ENCODE peak calls at places on chromosome 1, in five cellular contexts. C, Q, D, W and V are unnamed samples.
A peak's percentile ranks its signal among the peaks of the same experiment; 100 is the strongest.

GRCh38 chr1:65958561-65959350 is 166.1 kb downstream of the PDE4B start:
- DNase-seq in C (no peak), Q (no peak), D (no peak), W (no peak), V (peak; percentile 89)

GRCh38 chr1:117964290-117965038 is 34.9 kb downstream of the WDR3 start:
- DNase-seq in C (no peak), Q (no peak), D (no peak), W (no peak), V (no peak)

GRCh38 chr1:184302346-184302745 is 84.5 kb upstream of the C1orf21 start:
- DNase-seq in C (no peak), Q (no peak), D (no peak), W (no peak), V (no peak)

GRCh38 chr1:49060766-49061165 is 284.1 kb upstream of the BEND5 start:
- DNase-seq in C (no peak), Q (no peak), D (no peak), W (no peak), V (no peak)

GRCh38 chr1:238252033-238252802 is 361.5 kb upstream of the ZP4 start:
- DNase-seq in C (peak; percentile 41), Q (no peak), D (peak; percentile 47), W (no peak), V (no peak)

GRCh38 chr1:32767156-32767555 is 50.0 kb downstream of the YARS1 start:
- DNase-seq in C (no peak), Q (no peak), D (no peak), W (no peak), V (no peak)

GRCh38 chr1:18464665-18465050 is 16.1 kb upstream of the KLHDC7A start:
- DNase-seq in C (no peak), Q (no peak), D (peak; percentile 56), W (no peak), V (no peak)

GRCh38 chr1:246860401-246860800 is 71.3 kb downstream of the AHCTF1 start:
- DNase-seq in C (no peak), Q (no peak), D (no peak), W (no peak), V (no peak)

GRCh38 chr1:111199881-111200801 is at the start of gene DENND2D:
- DNase-seq in C (no peak), Q (no peak), D (peak; percentile 71), W (no peak), V (peak; percentile 91)

GRCh38 chr1:173294853-173295252 is 87.7 kb upstream of the TNFSF4 start:
- DNase-seq in C (no peak), Q (no peak), D (no peak), W (no peak), V (no peak)
- TF ChIP-seq POLR2A in C (no peak), Q (no peak), D (no peak), W (no peak), V (no peak)

DNA sequence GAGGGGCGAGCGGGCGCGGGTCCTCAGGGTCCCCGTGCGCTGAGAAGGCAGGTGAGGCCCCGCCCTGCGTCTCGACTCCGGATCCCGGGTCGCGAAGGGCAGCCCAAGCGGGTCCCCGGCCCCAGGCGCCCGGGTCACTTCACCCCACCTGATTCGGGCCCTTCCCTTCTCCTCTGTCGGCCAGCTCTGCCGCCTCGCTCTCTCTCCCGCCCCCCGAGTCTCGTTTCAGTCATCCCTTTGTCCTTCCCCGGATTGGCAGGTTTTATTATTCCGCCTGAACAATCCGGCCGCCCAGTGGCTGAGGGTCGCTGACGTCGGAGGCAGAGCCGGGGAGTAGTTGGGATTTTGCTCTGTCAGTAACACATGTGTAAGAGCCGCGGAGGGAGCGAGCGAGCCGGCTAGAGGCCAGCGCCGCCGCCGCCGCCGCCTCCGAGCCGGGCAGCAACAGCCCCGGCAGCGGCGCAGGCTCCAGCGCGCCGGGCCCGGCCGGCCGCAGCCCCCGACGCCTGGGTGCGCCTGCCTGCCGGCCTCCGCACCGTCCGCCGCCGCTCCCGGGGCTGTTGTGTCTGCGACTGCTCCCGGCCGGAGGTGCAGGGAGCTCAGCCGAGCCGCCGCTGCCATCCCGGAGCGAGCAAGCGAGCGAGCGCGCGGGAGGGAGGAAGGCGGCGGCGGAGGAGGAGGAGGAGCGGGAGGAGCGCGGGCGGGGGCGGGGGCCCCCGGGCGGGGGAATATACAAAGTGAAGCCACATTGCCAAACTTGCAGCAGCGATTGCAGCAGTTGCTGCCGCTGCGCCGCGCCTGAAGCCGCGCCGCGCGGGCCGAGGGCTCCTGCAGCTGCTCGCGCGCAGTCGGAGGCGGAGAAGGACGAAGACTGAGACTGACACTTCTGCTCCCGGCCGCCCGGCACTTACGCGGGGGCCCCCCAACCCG is at the start of gene LMO4:
- DNase-seq in C (peak; percentile 96), Q (peak; percentile 86), D (peak; percentile 97), W (peak; percentile 98), V (peak; percentile 97)
- TF ChIP-seq POLR2A in C (peak; percentile 73), Q (peak; percentile 96), D (peak; percentile 80), W (peak; percentile 54), V (peak; percentile 90)

DNA sequence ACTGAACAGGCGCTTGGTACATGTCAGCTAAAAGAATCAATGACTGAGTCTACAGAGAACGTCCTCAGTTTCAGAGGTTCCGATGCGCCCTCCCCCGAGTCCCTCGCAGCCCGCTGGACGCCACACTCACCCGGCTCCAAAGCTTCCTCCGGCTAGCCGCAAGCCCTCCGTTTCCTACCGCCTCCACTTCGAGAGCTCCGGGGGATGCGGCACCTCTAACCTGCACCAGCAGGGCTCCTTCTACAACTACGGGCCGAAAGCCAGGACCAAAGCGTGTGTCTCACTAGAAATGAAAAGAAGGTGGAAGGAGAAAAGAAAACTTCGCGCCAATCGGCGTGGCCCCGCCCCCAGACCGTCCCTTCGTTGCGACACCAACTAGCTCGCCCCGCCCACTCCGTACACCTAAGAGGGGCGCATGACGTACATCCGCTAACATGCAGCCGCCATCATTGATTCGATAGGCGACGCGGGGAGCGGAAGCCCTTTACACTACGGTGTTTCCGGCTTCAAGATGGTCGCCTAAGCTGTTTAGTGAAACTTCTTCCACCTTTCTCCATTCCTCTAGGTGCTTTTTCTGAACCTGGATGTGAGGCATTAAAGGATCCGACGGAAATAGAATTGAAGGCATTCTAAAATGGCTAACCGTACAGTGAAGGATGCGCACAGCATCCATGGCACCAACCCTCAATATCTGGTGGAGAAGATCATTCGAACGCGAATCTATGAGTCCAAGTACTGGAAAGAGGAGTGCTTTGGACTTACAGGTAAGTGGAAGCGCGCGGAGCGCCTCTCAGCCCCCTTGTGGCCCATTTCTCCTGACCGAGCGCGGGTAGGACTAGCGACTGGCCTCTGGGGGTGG is at the start of the genes ORC1 and PRPF38A:
- DNase-seq in C (peak; percentile 97), Q (peak; percentile 84), D (peak; percentile 99), W (peak; percentile 98), V (peak; percentile 97)
- TF ChIP-seq POLR2A in C (peak; percentile 68), Q (peak; percentile 6), D (peak; percentile 80), W (no peak), V (peak; percentile 62)

GRCh38 chr1:11481019-11481418 is 2.1 kb downstream of the DISP3 start:
- DNase-seq in C (no peak), Q (no peak), D (no peak), W (no peak), V (no peak)

GRCh38 chr1:11475718-11476117 is 3.2 kb upstream of the DISP3 start:
- DNase-seq in C (no peak), Q (no peak), D (no peak), W (no peak), V (no peak)

GRCh38 chr1:11479375-11479979 is 522 bp downstream of the DISP3 start:
- DNase-seq in C (no peak), Q (no peak), D (no peak), W (no peak), V (no peak)

GRCh38 chr1:11482186-11482585 is 3.2 kb downstream of the DISP3 start:
- DNase-seq in C (no peak), Q (no peak), D (no peak), W (no peak), V (no peak)

GRCh38 chr1:11478571-11479374 is at the start of gene DISP3:
- DNase-seq in C (peak; percentile 50), Q (no peak), D (peak; percentile 38), W (no peak), V (peak; percentile 31)
- TF ChIP-seq POLR2A in C (no peak), Q (no peak), D (no peak), W (no peak), V (no peak)

DNA sequence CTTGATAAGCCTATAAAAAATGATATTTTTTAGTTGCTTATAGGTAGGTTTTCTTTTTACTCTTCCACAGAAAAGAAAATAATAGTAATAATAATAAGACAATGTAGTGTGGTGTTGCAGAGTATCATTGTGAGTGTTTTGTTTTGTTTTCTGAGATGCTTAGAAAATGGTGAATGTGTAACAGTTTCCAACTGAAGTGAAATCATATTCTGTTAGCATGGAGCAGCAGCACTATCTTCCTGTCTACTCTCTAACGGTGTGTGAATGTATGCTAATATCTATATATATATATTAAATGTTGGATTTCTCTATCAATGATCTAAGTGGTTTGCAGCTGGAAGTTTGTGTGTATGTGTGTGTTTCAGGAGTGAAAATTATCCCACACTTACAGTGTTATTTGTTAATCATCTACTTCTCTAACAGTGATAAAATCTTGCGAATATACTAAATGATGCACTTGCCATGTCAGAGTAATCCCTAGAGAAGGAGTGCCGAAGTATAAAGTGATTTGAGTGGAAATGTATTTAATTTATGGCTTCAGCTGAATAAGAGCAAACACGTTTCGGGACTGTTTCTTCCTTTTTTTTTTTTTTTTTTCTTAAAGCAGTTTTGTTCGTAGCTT is 362 bp downstream of the SAMD13 start:
- DNase-seq in C (no peak), Q (no peak), D (no peak), W (no peak), V (no peak)
- TF ChIP-seq POLR2A in C (no peak), Q (no peak), D (no peak), W (no peak), V (no peak)

GRCh38 chr1:3313579-3313955 is 140.9 kb upstream of the ARHGEF16 start:
- DNase-seq in C (peak; percentile 91), Q (no peak), D (peak; percentile 71), W (peak; percentile 91), V (peak; percentile 86)
- TF ChIP-seq POLR2A in C (no peak), Q (no peak), D (no peak), W (no peak), V (no peak)

GRCh38 chr1:155077346-155077745 is 1.3 kb upstream of the EFNA3 start:
- DNase-seq in C (peak; percentile 15), Q (no peak), D (no peak), W (no peak), V (no peak)

GRCh38 chr1:155079210-155079486 is 511 bp downstream of the EFNA3 start:
- DNase-seq in C (no peak), Q (no peak), D (no peak), W (no peak), V (no peak)

GRCh38 chr1:155077758-155078495 is 710 bp upstream of the EFNA3 start:
- DNase-seq in C (peak; percentile 29), Q (no peak), D (peak; percentile 36), W (no peak), V (no peak)

GRCh38 chr1:155079487-155080249 is 1.0 kb downstream of the EFNA3 start:
- DNase-seq in C (peak; percentile 40), Q (no peak), D (peak; percentile 38), W (no peak), V (peak; percentile 88)

GRCh38 chr1:155078496-155079209 is at the start of gene EFNA3:
- DNase-seq in C (peak; percentile 91), Q (no peak), D (peak; percentile 88), W (peak; percentile 80), V (peak; percentile 95)
- TF ChIP-seq POLR2A in C (no peak), Q (no peak), D (peak; percentile 19), W (no peak), V (no peak)

GRCh38 chr1:213015099-213016050 is at the start of gene ANGEL2:
- DNase-seq in C (peak; percentile 94), Q (peak; percentile 85), D (peak; percentile 97), W (peak; percentile 96), V (peak; percentile 98)
- TF ChIP-seq POLR2A in C (peak; percentile 18), Q (peak; percentile 68), D (peak; percentile 66), W (no peak), V (peak; percentile 75)